ENCODE peak calls at places on chromosomes 1 and 21, in ten cellular contexts. D is transverse colon; O is PC-3; N is CD8-positive, alpha-beta T cell; T is mucosa of descending colon; H is left lung; M is tibial nerve; K is OCI-LY7; Y is IMR-90; S is cardiac muscle cell. R is an unnamed sample.

GRCh38 chr21:36613554-36613953 is 85.4 kb upstream of the SIM2 start:
- DNase-seq in T (no peak), Y (no peak), M (no peak), S (no peak), O (peak; percentile 47), H (no peak), D (no peak), N (no peak), K (no peak), R (no peak)

GRCh38 chr1:18200918-18201317 is 93.3 kb downstream of the IGSF21 start:
- DNase-seq in O (no peak), H (no peak), K (no peak), M (no peak), D (no peak), N (no peak), S (no peak), T (no peak), Y (no peak), R (no peak)

GRCh38 chr1:16152521-16153087 is 3.3 kb downstream of the EPHA2 start:
- DNase-seq in S (peak; percentile 34), Y (peak; percentile 44), N (no peak), K (no peak), T (peak; percentile 77), O (no peak), H (no peak), D (peak; percentile 63), M (no peak), R (no peak)

GRCh38 chr1:205907794-205908193 is 35.5 kb downstream of the SLC26A9 start:
- DNase-seq in N (no peak), M (no peak), S (peak; percentile 61), K (peak; percentile 10), T (no peak), D (no peak), O (peak; percentile 74), Y (peak; percentile 49), H (no peak), R (no peak)

GRCh38 chr1:21647431-21648373 is 21.5 kb downstream of the RAP1GAP start:
- DNase-seq in N (no peak), D (peak; percentile 28), O (peak; percentile 51), Y (peak; percentile 59), S (peak; percentile 79), K (peak; percentile 57), H (no peak), M (no peak), T (no peak), R (no peak)

GRCh38 chr1:39110325-39110851 is 84.2 kb downstream of the NDUFS5 start:
- DNase-seq in N (no peak), K (no peak), Y (peak; percentile 76), O (no peak), D (no peak), H (no peak), M (no peak), S (peak; percentile 90), T (no peak), R (no peak)

GRCh38 chr1:22290611-22291010 is 147.7 kb upstream of the WNT4 start:
- DNase-seq in Y (no peak), T (no peak), N (no peak), S (no peak), O (no peak), H (no peak), D (no peak), K (no peak), M (no peak), R (no peak)

GRCh38 chr1:191668525-191668924 is 489.7 kb upstream of the RGS18 start:
- DNase-seq in D (no peak), T (no peak), S (no peak), N (no peak), M (no peak), H (no peak), Y (no peak), K (no peak), O (no peak), R (no peak)

GRCh38 chr1:203287896-203288295 is 17.4 kb upstream of the BTG2 start:
- DNase-seq in D (no peak), T (no peak), O (no peak), M (no peak), K (no peak), N (no peak), H (no peak), Y (no peak), S (no peak), R (no peak)

GRCh38 chr1:203287109-203287893 is 18.0 kb upstream of the BTG2 start:
- DNase-seq in H (peak; percentile 87), D (peak; percentile 82), N (peak; percentile 78), M (no peak), T (peak; percentile 91), O (no peak), K (peak; percentile 96), S (peak; percentile 71), Y (no peak), R (peak; percentile 81)

GRCh38 chr1:203284411-203285208 is 20.7 kb upstream of the BTG2 start:
- DNase-seq in O (no peak), N (no peak), M (no peak), Y (no peak), T (no peak), D (no peak), H (no peak), S (no peak), K (no peak), R (no peak)

GRCh38 chr1:203288351-203288894 is 16.9 kb upstream of the BTG2 start:
- DNase-seq in Y (no peak), N (no peak), K (no peak), M (no peak), D (no peak), H (no peak), O (no peak), T (no peak), S (no peak), R (no peak)

DNA sequence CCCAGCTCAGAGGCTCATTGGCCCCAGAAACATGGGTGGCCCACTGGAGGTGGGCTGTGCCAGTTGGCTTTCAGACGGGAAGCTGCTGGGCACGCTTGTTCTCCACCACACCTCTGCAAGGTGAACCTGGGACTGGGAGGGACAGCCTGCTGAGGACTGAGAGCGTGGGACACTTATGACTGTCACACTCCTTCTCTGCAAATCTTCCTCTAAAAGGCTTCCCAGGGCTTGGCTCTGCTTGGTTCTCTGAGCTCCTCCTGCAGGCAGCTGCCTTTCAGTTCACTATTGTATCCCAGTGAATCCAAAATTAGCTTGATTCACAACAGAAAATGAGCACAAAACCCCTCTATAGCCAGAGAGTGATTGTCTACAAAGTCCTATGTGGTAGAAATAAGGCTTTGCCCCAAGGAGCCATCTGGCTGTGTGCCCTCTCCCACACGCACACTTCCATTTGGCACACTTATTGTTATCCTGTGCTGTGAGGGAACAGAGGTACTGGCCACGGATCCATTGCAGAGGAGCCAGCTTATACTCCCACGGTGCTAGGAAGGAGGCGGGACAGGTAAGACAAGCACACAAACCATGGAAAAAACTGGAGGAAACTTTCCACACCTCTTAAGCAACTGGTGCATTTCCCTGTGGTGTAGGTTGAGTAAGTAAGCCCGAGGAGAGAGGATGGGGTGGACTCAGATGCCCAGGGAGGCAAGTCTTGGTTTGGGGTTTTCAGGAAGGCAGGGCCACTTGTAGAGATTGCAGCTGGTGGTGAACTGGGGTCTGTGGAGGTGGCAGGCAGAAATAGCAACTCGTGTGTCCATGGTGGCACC is 18.9 kb upstream of the BTG2 start:
- DNase-seq in O (no peak), Y (no peak), H (no peak), M (no peak), N (no peak), K (no peak), S (no peak), T (no peak), D (peak; percentile 69), R (no peak)
- H3K4me1 ChIP-seq in O (no peaks in the 10 kb centered on the region), Y (peaks cover 9% of the 10 kb centered on the region), H (peaks cover 91% of the 10 kb centered on the region), M (peaks cover 45% of the 10 kb centered on the region), N (peaks cover 56% of the 10 kb centered on the region), K (peaks cover 99% of the 10 kb centered on the region), S (peaks cover 68% of the 10 kb centered on the region), T (peaks cover 67% of the 10 kb centered on the region), D (peaks cover 64% of the 10 kb centered on the region), R (peaks cover 56% of the 10 kb centered on the region)

DNA sequence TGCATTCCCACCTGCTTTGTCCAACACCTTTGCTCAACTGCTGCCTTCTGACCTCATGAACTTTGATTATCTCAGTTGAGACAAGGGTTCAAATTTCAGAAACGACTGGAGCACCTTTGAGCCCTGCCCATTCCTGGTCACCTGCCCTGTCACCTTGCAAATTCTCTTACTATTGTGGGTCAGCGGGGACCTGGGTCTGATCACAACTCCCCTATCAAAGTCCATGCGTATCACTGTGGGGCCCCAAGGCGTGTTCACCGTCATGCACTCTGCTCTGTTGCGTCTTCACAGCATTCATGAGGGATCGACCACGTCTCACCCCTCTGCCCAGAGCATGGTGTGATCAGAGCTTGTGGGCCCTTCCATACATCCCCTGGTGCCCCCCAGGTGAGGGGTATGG is 12.9 kb downstream of the PTPRF start:
- DNase-seq in N (no peak), H (no peak), M (no peak), D (no peak), O (no peak), K (no peak), Y (no peak), T (peak; percentile 29), S (no peak), R (no peak)
- H3K4me1 ChIP-seq in N (peaks cover 9% of the 10 kb centered on the region), H (peaks cover 13% of the 10 kb centered on the region), M (peaks cover 57% of the 10 kb centered on the region), D (peaks cover 68% of the 10 kb centered on the region), O (no peaks in the 10 kb centered on the region), K (no peaks in the 10 kb centered on the region), Y (peaks cover 4% of the 10 kb centered on the region), T (peaks cover 65% of the 10 kb centered on the region), S (peaks cover 31% of the 10 kb centered on the region), R (no peaks in the 10 kb centered on the region)

GRCh38 chr1:109929588-109930251 is 19.1 kb downstream of the CSF1 start:
- DNase-seq in S (no peak), N (no peak), D (no peak), O (no peak), T (no peak), K (no peak), Y (no peak), H (no peak), M (no peak), R (no peak)
- H3K4me1 ChIP-seq in S (peaks cover 22% of the 10 kb centered on the region), N (no peaks in the 10 kb centered on the region), D (peaks cover 35% of the 10 kb centered on the region), O (peaks cover 7% of the 10 kb centered on the region), T (peaks cover 19% of the 10 kb centered on the region), K (no peaks in the 10 kb centered on the region), Y (peaks cover 23% of the 10 kb centered on the region), H (peaks cover 47% of the 10 kb centered on the region), M (peaks cover 64% of the 10 kb centered on the region), R (no peaks in the 10 kb centered on the region)

GRCh38 chr1:109803901-109804331 is 40.2 kb upstream of the EPS8L3 start:
- DNase-seq in S (peak; percentile 56), H (no peak), O (no peak), N (no peak), Y (no peak), D (no peak), M (no peak), T (no peak), K (no peak), R (no peak)

GRCh38 chr1:109801791-109802135 is 38.0 kb upstream of the EPS8L3 start:
- DNase-seq in D (peak; percentile 6), O (no peak), K (no peak), H (no peak), M (no peak), S (no peak), T (no peak), Y (no peak), N (no peak), R (no peak)

GRCh38 chr1:109800291-109800690 is 36.6 kb upstream of the EPS8L3 start:
- DNase-seq in O (no peak), K (no peak), T (no peak), S (no peak), M (no peak), D (no peak), Y (no peak), N (no peak), H (no peak), R (no peak)

GRCh38 chr1:109802901-109803561 is 39.3 kb upstream of the EPS8L3 start:
- DNase-seq in H (no peak), N (no peak), S (no peak), D (no peak), O (no peak), T (no peak), K (no peak), Y (no peak), M (no peak), R (no peak)

DNA sequence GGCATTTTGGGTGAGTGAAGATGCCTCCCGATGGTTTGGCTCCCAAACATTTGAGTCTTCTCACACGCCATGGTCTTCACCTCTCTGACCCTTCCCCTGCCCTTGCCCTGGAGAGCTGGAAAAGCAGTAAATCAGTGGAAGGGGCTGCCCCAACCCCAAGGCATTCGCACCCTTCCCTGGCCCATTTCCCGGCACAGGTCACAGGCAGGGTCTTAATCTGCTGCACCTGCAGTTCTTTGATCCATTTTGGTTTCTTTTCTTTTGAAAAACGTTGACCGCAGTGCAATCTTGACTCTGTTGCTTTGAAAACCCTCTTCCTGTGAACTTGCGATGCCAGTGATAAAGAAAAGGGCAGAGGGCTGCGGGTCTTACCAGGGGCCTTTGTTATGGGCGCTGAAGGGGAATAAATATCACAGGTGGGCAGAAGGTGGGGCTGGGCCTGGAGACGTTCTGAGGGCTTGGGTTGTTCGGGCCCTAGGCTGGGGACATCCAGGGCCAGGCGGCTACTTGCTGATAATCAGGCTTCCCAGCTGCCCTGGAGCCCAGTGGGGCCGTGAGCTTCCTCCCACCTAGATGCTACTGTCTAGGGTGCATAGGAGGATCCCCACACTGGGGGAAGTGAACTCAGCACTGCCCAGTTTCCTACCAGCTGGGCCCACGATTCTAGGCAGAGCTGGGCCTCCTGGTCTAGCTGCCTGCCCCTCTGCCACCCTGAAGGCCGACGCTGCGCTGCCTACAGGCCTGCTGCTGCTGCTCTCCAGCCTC is 38.6 kb upstream of the EPS8L3 start:
- DNase-seq in N (peak; percentile 58), T (no peak), S (no peak), D (no peak), Y (no peak), M (no peak), O (no peak), K (no peak), H (no peak), R (peak; percentile 79)
- H3K4me1 ChIP-seq in N (peaks cover 68% of the 10 kb centered on the region), T (peaks cover 4% of the 10 kb centered on the region), S (no peaks in the 10 kb centered on the region), D (peaks cover 7% of the 10 kb centered on the region), Y (peaks cover 5% of the 10 kb centered on the region), M (peaks cover 17% of the 10 kb centered on the region), O (no peaks in the 10 kb centered on the region), K (no peaks in the 10 kb centered on the region), H (peaks cover 36% of the 10 kb centered on the region), R (peaks cover 77% of the 10 kb centered on the region)

R was measured in CD8-positive, alpha-beta memory T cell.